ENCODE peak calls at places on chromosomes 1 and 21, in seven cellular contexts. A is tibial artery, F is hepatocyte, Q is upper lobe of right lung, B is foreskin fibroblast, W is left ventricle myocardium inferior, X is testis. Y is an unnamed sample.

GRCh38 chr1:182380199-182380598 is 11.4 kb downstream of the GLUL start:
- DNase-seq in Q (no peak), W (no peak), F (no peak), B (no peak), X (no peak), A (no peak), Y (no peak)

GRCh38 chr21:32940079-32941014 is 85.4 kb upstream of the OLIG2 start:
- DNase-seq in A (no peak), Q (no peak), X (peak), B (peak), F (peak), W (no peak), Y (no peak)

GRCh38 chr1:224786533-224787249 is 142.8 kb upstream of the DNAH14 start:
- DNase-seq in X (no peak), F (no peak), Q (no peak), A (no peak), B (no peak), W (no peak), Y (no peak)

GRCh38 chr1:209675567-209676154 is 449 bp downstream of the G0S2 start:
- DNase-seq in A (no peak), B (no peak), Q (peak), F (peak), W (peak), X (peak), Y (no peak)

GRCh38 chr1:32786856-32787255 is 30.3 kb downstream of the YARS1 start:
- DNase-seq in X (no peak), A (no peak), Q (no peak), F (no peak), W (no peak), B (no peak), Y (no peak)

GRCh38 chr1:6026095-6026809 is 19.4 kb upstream of the KCNAB2 start:
- DNase-seq in W (peak), B (no peak), X (peak), F (peak), A (peak), Q (peak), Y (no peak)

GRCh38 chr1:232481091-232481490 is 148.8 kb downstream of the SIPA1L2 start:
- DNase-seq in W (no peak), B (no peak), A (no peak), X (no peak), Q (no peak), F (no peak), Y (no peak)

GRCh38 chr1:220742520-220742919 is 5.6 kb upstream of the MTARC2 start:
- DNase-seq in Q (no peak), X (no peak), F (no peak), A (no peak), W (no peak), B (no peak), Y (no peak)

GRCh38 chr1:20903452-20903851 is 116.3 kb upstream of the HP1BP3 start:
- DNase-seq in Q (no peak), B (no peak), F (no peak), A (no peak), X (no peak), W (no peak), Y (no peak)

GRCh38 chr21:38159355-38159754 is 97.4 kb upstream of the KCNJ15 start:
- DNase-seq in W (peak), F (peak), A (peak), B (peak), Q (peak), X (peak), Y (peak)

GRCh38 chr21:14763695-14764064 is 217.6 kb upstream of the SAMSN1 start:
- DNase-seq in A (no peak), B (no peak), Q (no peak), X (no peak), F (no peak), W (no peak), Y (no peak)

GRCh38 chr1:26020941-26021646 is 481 bp upstream of the EXTL1 start:
- DNase-seq in B (no peak), A (no peak), W (no peak), X (no peak), Q (no peak), F (no peak), Y (no peak)

GRCh38 chr21:28714795-28715464 is 277.7 kb downstream of the LTN1 start:
- DNase-seq in X (no peak), B (peak), A (no peak), Q (no peak), W (no peak), F (no peak), Y (no peak)

GRCh38 chr21:45455321-45456013 is 50.5 kb downstream of the COL18A1 start:
- DNase-seq in B (no peak), Q (no peak), X (no peak), F (no peak), W (peak), A (peak), Y (no peak)

GRCh38 chr1:59146651-59147358 is 150.1 kb upstream of the FGGY start:
- DNase-seq in A (peak), W (peak), Q (peak), X (peak), B (no peak), F (peak), Y (no peak)

GRCh38 chr21:34261841-34262832 is 101.7 kb upstream of the KCNE2 start:
- DNase-seq in A (no peak), B (no peak), F (peak), W (no peak), X (no peak), Q (no peak), Y (no peak)

GRCh38 chr1:11280719-11281376 is 7.8 kb downstream of the UBIAD1 start:
- DNase-seq in A (no peak), Q (no peak), X (no peak), B (no peak), W (no peak), F (no peak), Y (no peak)

GRCh38 chr1:164637461-164638375 is 78.7 kb downstream of the PBX1 start:
- DNase-seq in F (no peak), Q (no peak), B (peak), X (no peak), A (peak), W (peak), Y (no peak)

GRCh38 chr21:35563885-35564451 is 496.4 kb downstream of the SETD4 start:
- DNase-seq in X (peak), F (peak), A (peak), Q (no peak), B (peak), W (peak), Y (no peak)

GRCh38 chr21:29321908-29322569 is 23.3 kb downstream of the BACH1 start:
- DNase-seq in X (no peak), F (no peak), B (no peak), Q (no peak), W (no peak), A (no peak), Y (no peak)

GRCh38 chr1:73180661-73181540 is 898.6 kb upstream of the NEGR1 start:
- DNase-seq in W (no peak), X (no peak), B (no peak), A (no peak), Q (peak), F (no peak), Y (no peak)

GRCh38 chr1:236868625-236869467 is 73.8 kb downstream of the MTR start:
- DNase-seq in W (no peak), B (peak), F (peak), X (peak), Q (no peak), A (no peak), Y (no peak)

GRCh38 chr1:98696077-98696476 is 34.6 kb downstream of the SNX7 start:
- DNase-seq in F (no peak), A (no peak), W (no peak), B (no peak), X (no peak), Q (no peak), Y (no peak)

GRCh38 chr1:1680912-1681273 is 11.7 kb downstream of the SLC35E2B start:
- DNase-seq in A (peak), W (peak), F (peak), X (no peak), B (no peak), Q (no peak), Y (no peak)

GRCh38 chr1:9437931-9438330 is 101.3 kb upstream of the SLC25A33 start:
- DNase-seq in B (no peak), A (peak), F (peak), X (no peak), W (peak), Q (no peak), Y (no peak)

GRCh38 chr1:108877858-108878257 is 1.1 kb downstream of the GPSM2 start:
- DNase-seq in F (no peak), Q (no peak), A (no peak), X (no peak), W (no peak), B (no peak), Y (no peak)

GRCh38 chr1:156126043-156126700 is 11.7 kb downstream of the LMNA start:
- DNase-seq in B (peak), A (peak), W (peak), X (peak), F (peak), Q (peak), Y (no peak)

GRCh38 chr1:7489586-7489985 is 281.5 kb upstream of the VAMP3 start:
- DNase-seq in A (no peak), F (no peak), W (no peak), B (no peak), Q (no peak), X (no peak), Y (no peak)

GRCh38 chr1:206687915-206688442 is 3.3 kb downstream of the MAPKAPK2 start:
- DNase-seq in W (no peak), Q (no peak), X (no peak), B (peak), A (no peak), F (no peak), Y (no peak)

GRCh38 chr1:5267603-5268235 is 613.3 kb downstream of the AJAP1 start:
- DNase-seq in W (no peak), B (no peak), F (no peak), X (no peak), A (no peak), Q (no peak), Y (no peak)

GRCh38 chr1:13593511-13594131 is 10.0 kb downstream of the PDPN start:
- DNase-seq in A (peak), B (peak), W (peak), X (peak), F (peak), Q (no peak), Y (peak)
- TF ChIP-seq CTCF in A (no peak), B (no peak), W (no peak), X (no peak), F (no peak), Q (no peak), Y (no peak)

DNA sequence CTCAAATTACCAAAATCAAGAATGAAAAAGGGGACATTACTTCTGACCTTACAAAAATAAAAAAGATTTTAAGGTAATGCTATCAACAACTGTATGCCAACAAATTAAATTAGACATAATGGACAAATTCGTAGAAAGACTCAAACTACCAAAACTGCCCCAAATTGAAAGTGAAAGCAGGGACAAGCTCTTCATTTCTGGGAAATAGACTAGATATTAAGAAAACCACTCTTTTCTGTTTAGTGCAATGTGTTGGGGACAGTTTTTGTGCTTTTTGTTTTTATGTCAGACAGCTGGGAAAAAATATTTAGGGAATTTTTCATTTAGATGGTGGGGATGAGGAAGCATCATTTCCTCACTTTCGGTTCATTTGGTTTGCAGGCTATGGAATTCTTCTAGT is 4.9 kb upstream of the GBP1 start:
- DNase-seq in F (no peak), Q (no peak), B (no peak), A (no peak), X (no peak), W (no peak), Y (no peak)
- H3K4me3 ChIP-seq in F (no peak), Q (peak), B (peak), A (peak), X (no peak), W (peak), Y (no peak)

DNA sequence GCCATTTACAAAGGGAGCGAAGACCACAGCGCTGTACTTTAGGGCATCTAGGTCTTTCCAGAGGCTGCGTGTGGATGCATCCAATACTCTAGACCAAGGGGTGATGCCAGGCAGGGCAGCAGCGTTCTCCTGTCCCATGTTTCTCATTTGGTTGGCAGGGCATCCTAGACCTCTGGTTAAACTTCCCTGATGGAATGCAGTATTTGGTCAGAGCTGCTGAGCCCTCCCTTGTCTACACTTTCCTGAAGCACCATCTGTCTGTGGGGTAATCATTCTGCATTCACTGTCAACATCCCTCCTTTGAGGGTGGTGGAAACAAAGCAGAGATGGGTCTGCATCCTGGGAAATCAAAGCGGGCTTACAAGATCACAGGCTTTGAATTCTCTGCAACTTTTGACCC is 106.1 kb downstream of the GALNT2 start:
- DNase-seq in X (peak), A (no peak), F (no peak), B (no peak), W (no peak), Q (no peak), Y (no peak)
- TF ChIP-seq CTCF in X (no peak), A (no peak), F (no peak), B (no peak), W (no peak), Q (no peak), Y (no peak)

GRCh38 chr21:26068776-26069175 is 101.8 kb downstream of the APP start:
- DNase-seq in F (no peak), W (no peak), Q (no peak), A (no peak), B (no peak), X (no peak), Y (no peak)

GRCh38 chr21:26072891-26073615 is 97.5 kb downstream of the APP start:
- DNase-seq in Q (no peak), F (no peak), W (no peak), X (no peak), B (peak), A (no peak), Y (peak)

GRCh38 chr21:26067836-26068401 is 102.7 kb downstream of the APP start:
- DNase-seq in W (no peak), X (peak), A (no peak), B (no peak), Q (no peak), F (no peak), Y (no peak)

GRCh38 chr21:26070121-26070520 is 100.4 kb downstream of the APP start:
- DNase-seq in Q (no peak), W (no peak), B (no peak), F (no peak), A (no peak), X (no peak), Y (no peak)

GRCh38 chr21:26070822-26071425 is 99.6 kb downstream of the APP start:
- DNase-seq in X (peak), W (no peak), A (no peak), B (peak), Q (no peak), F (peak), Y (peak)
- H3K4me3 ChIP-seq in X (no peak), W (peak), A (no peak), B (peak), Q (peak), F (no peak), Y (peak)

DNA sequence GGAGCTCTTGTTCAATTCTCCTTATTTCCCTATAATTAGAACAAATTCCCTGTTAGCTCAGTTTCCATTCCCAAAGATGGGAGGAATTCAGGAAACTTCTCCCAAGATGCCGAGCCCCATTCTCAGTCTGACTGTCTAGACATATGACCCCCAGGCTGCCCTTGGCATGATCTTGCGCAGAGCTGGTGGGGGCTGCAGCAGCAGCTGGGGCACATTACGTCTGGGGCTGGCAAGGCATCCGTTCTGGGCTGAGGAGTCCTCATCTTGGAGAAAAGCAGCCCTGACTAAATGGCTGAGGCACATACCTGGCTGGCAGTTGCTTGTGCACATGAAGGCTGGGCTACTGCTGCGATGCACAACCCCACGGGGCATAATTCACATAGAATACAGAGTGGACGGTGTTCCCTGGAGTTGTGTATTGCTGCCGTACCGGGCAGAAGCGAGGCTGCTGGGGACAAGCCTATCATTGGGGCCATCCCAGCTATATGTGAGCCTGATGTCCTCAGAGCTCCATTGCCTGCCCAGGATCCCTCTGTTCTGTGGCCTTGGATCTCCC is 36.4 kb upstream of the TRABD2B start:
- DNase-seq in A (peak), F (no peak), Q (no peak), W (no peak), B (no peak), X (no peak), Y (no peak)
- TF ChIP-seq CTCF in A (no peak), F (no peak), Q (no peak), W (no peak), B (no peak), X (no peak), Y (no peak)

DNA sequence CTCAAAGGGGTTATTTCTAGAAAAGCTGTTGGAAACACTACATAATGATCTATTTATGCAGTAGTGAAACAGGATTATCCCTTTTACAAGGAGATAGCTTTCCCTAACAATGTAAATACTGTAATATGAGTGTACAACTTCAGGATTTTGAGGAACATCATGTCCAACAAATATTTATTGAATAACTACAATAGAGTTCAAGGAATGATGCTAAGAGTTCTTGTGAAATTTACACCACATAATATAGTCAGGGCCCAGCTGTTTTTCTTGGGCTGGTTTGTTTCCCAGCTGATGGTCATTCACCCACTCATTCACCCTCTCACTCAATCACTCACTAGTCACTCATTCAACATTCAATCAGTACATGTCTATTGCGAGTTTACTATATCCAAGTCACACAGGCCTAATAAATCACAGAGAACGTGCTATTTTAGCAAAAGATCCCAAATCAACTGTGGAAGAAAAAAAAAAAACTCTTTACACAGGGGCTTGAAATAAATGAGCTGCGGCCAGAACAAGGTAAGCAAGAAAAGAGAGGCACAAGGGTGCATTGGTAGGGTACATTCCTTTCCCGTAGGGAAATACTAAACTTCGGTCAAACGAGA is 12.2 kb upstream of the LYPLAL1 start:
- DNase-seq in W (no peak), Q (no peak), B (no peak), F (no peak), X (no peak), A (no peak), Y (peak)
- H3K4me3 ChIP-seq in W (no peak), Q (no peak), B (no peak), F (no peak), X (no peak), A (no peak), Y (no peak)